ENCODE peak calls at places on chromosomes 12 and 14, in four cellular contexts. One of them, this sample, is unnamed.

GRCh38 chr12:32273712-32274111 is 125.6 kb upstream of the FGD4 start:
- DNase-seq in putamen: no peak
- DNase-seq in head of caudate nucleus: no peak
- DNase-seq in ELR: no peak
- DNase-seq in this sample: no peak

GRCh38 chr14:55160989-55161388 is 30.4 kb downstream of the DLGAP5 start:
- DNase-seq in putamen: no peak
- DNase-seq in head of caudate nucleus: no peak
- DNase-seq in ELR: peak
- DNase-seq in this sample: peak

GRCh38 chr14:45807187-45807586 is 554.2 kb upstream of the MIS18BP1 start:
- DNase-seq in head of caudate nucleus: no peak
- DNase-seq in ELR: peak
- DNase-seq in putamen: no peak
- DNase-seq in this sample: no peak

GRCh38 chr12:3712209-3712992 is 40.5 kb downstream of the CRACR2A start:
- DNase-seq in ELR: no peak
- DNase-seq in head of caudate nucleus: no peak
- DNase-seq in putamen: no peak
- DNase-seq in this sample: no peak

GRCh38 chr12:64551676-64552075 is 58.6 kb upstream of the RASSF3 start:
- DNase-seq in putamen: no peak
- DNase-seq in ELR: no peak
- DNase-seq in head of caudate nucleus: no peak
- DNase-seq in this sample: no peak

GRCh38 chr12:113077057-113077858 is 20.7 kb downstream of the DTX1 start:
- DNase-seq in putamen: no peak
- DNase-seq in head of caudate nucleus: no peak
- DNase-seq in ELR: no peak
- DNase-seq in this sample: no peak

GRCh38 chr12:2795291-2796186 is 769 bp downstream of the FKBP4 start:
- DNase-seq in head of caudate nucleus: peak
- DNase-seq in putamen: peak
- DNase-seq in ELR: peak
- DNase-seq in this sample: peak

GRCh38 chr12:28610401-28611114 is 420.3 kb downstream of the CCDC91 start:
- DNase-seq in putamen: no peak
- DNase-seq in ELR: no peak
- DNase-seq in head of caudate nucleus: no peak
- DNase-seq in this sample: no peak

GRCh38 chr12:120015313-120015712 is 26.3 kb downstream of the BICDL1 start:
- DNase-seq in putamen: no peak
- DNase-seq in head of caudate nucleus: no peak
- DNase-seq in ELR: no peak
- DNase-seq in this sample: no peak

GRCh38 chr12:100268835-100269564 is 2.0 kb downstream of the SCYL2 start:
- DNase-seq in ELR: peak
- DNase-seq in head of caudate nucleus: no peak
- DNase-seq in putamen: no peak
- DNase-seq in this sample: no peak

GRCh38 chr14:86654558-86655184 is 1124.7 kb downstream of the FLRT2 start:
- DNase-seq in head of caudate nucleus: peak
- DNase-seq in putamen: no peak
- DNase-seq in ELR: peak
- DNase-seq in this sample: no peak

GRCh38 chr12:113880993-113881392 is 85.1 kb downstream of the RBM19 start:
- DNase-seq in ELR: no peak
- DNase-seq in putamen: no peak
- DNase-seq in head of caudate nucleus: peak
- DNase-seq in this sample: no peak

GRCh38 chr14:80206351-80206750 is 5.0 kb downstream of the DIO2 start:
- DNase-seq in head of caudate nucleus: no peak
- DNase-seq in putamen: no peak
- DNase-seq in ELR: no peak
- DNase-seq in this sample: no peak

GRCh38 chr12:132133952-132134652 is 10.0 kb downstream of the DDX51 start:
- DNase-seq in putamen: no peak
- DNase-seq in head of caudate nucleus: no peak
- DNase-seq in ELR: no peak
- DNase-seq in this sample: no peak

GRCh38 chr12:70994217-70994788 is 73.8 kb upstream of the PTPRR start:
- DNase-seq in putamen: no peak
- DNase-seq in head of caudate nucleus: no peak
- DNase-seq in ELR: no peak
- DNase-seq in this sample: no peak

GRCh38 chr12:67650528-67651379 is 2.2 kb downstream of the DYRK2 start:
- DNase-seq in ELR: peak
- DNase-seq in putamen: peak
- DNase-seq in head of caudate nucleus: peak
- DNase-seq in this sample: peak

GRCh38 chr12:6230321-6231110 is 30.3 kb downstream of the CD9 start:
- DNase-seq in putamen: peak
- DNase-seq in ELR: no peak
- DNase-seq in head of caudate nucleus: peak
- DNase-seq in this sample: peak

GRCh38 chr14:75286313-75286712 is 7.7 kb downstream of the FOS start:
- DNase-seq in head of caudate nucleus: no peak
- DNase-seq in putamen: no peak
- DNase-seq in ELR: no peak
- DNase-seq in this sample: no peak

GRCh38 chr14:71621966-71622365 is 310.3 kb upstream of the RGS6 start:
- DNase-seq in ELR: no peak
- DNase-seq in head of caudate nucleus: no peak
- DNase-seq in putamen: no peak
- DNase-seq in this sample: no peak